ENCODE peak calls at places on chromosome 5, in nine cellular contexts. E, C, U, W, V, H, L, J and Z are unnamed samples.

GRCh38 chr5:127997131-127997775 is 86.3 kb upstream of the SLC12A2 start:
- DNase-seq in E (no peak), J (no peak), L (no peak), V (no peak), W (no peak), C (no peak), H (no peak), U (no peak), Z (no peak)

GRCh38 chr5:27472000-27472763 is 433.8 kb upstream of the CDH9 start:
- DNase-seq in W (no peak), E (no peak), V (peak; percentile 67), J (no peak), L (peak; percentile 15), C (peak; percentile 11), H (peak; percentile 27), U (peak; percentile 28), Z (no peak)

GRCh38 chr5:137156175-137156574 is 343.0 kb downstream of the SPOCK1 start:
- DNase-seq in C (no peak), E (no peak), W (no peak), U (no peak), V (no peak), H (no peak), J (no peak), L (no peak), Z (no peak)

GRCh38 chr5:142079243-142079642 is 29.3 kb upstream of the NDFIP1 start:
- DNase-seq in V (no peak), H (no peak), U (no peak), C (no peak), W (no peak), L (no peak), J (no peak), E (no peak), Z (no peak)

GRCh38 chr5:57931807-57932206 is 449.2 kb upstream of the ACTBL2 start:
- DNase-seq in J (no peak), L (no peak), V (no peak), E (no peak), H (no peak), W (no peak), U (no peak), C (no peak), Z (no peak)

GRCh38 chr5:150097152-150097551 is 10.8 kb upstream of the CSF1R start:
- DNase-seq in W (no peak), H (no peak), U (no peak), J (no peak), L (no peak), E (no peak), C (no peak), V (no peak), Z (no peak)

GRCh38 chr5:15525679-15526275 is 25.8 kb downstream of the FBXL7 start:
- DNase-seq in U (peak; percentile 35), W (no peak), C (no peak), H (no peak), L (no peak), J (no peak), V (no peak), E (no peak), Z (no peak)

GRCh38 chr5:35626553-35626952 is 8.9 kb downstream of the SPEF2 start:
- DNase-seq in W (no peak), C (no peak), V (no peak), L (no peak), E (no peak), J (no peak), H (no peak), U (no peak), Z (no peak)

GRCh38 chr5:121053055-121053985 is 589.2 kb downstream of the PRR16 start:
- DNase-seq in W (no peak), H (no peak), C (no peak), J (no peak), U (no peak), V (no peak), L (no peak), E (no peak), Z (no peak)

GRCh38 chr5:173329370-173330150 is 1.3 kb upstream of the STC2 start:
- DNase-seq in V (no peak), W (no peak), L (peak; percentile 83), H (peak; percentile 94), J (peak; percentile 36), U (no peak), C (no peak), E (no peak), Z (no peak)

GRCh38 chr5:4994994-4995393 is 145.1 kb upstream of the ADAMTS16 start:
- DNase-seq in U (peak; percentile 57), E (no peak), L (no peak), V (no peak), J (no peak), H (no peak), W (no peak), C (peak; percentile 32), Z (no peak)

GRCh38 chr5:99032234-99033013 is 103.6 kb upstream of the CHD1 start:
- DNase-seq in U (peak; percentile 77), J (no peak), V (peak; percentile 38), L (peak; percentile 83), W (peak; percentile 75), C (peak; percentile 44), E (no peak), H (peak; percentile 41), Z (peak; percentile 72)

GRCh38 chr5:151463137-151464029 is 16.0 kb downstream of the SLC36A1 start:
- DNase-seq in C (no peak), U (no peak), E (no peak), L (no peak), J (no peak), W (no peak), V (no peak), H (peak; percentile 66), Z (peak; percentile 47)

GRCh38 chr5:113063927-113064326 is 87.3 kb downstream of the DCP2 start:
- DNase-seq in L (no peak), U (no peak), H (no peak), E (no peak), W (no peak), C (no peak), V (no peak), J (no peak), Z (no peak)

GRCh38 chr5:179296150-179296821 is 49.0 kb downstream of the ADAMTS2 start:
- DNase-seq in V (no peak), U (no peak), C (no peak), J (no peak), E (no peak), W (no peak), L (no peak), H (no peak), Z (no peak)

GRCh38 chr5:34789021-34789531 is 49.9 kb upstream of the TTC23L start:
- DNase-seq in U (peak; percentile 8), C (peak; percentile 30), W (no peak), L (no peak), E (no peak), J (no peak), H (no peak), V (no peak), Z (no peak)

GRCh38 chr5:149719666-149720065 is 10.4 kb upstream of the PPARGC1B start:
- DNase-seq in U (no peak), H (no peak), J (no peak), C (no peak), L (peak; percentile 77), W (peak; percentile 81), E (no peak), V (no peak), Z (peak; percentile 43)

GRCh38 chr5:11619339-11620028 is 284.8 kb downstream of the CTNND2 start:
- DNase-seq in C (no peak), V (no peak), U (no peak), H (no peak), W (no peak), E (no peak), L (peak; percentile 4), J (no peak), Z (no peak)

GRCh38 chr5:131386779-131387178 is 122.9 kb downstream of the CDC42SE2 start:
- DNase-seq in L (no peak), J (no peak), C (no peak), V (no peak), W (no peak), U (no peak), H (no peak), E (no peak), Z (no peak)

GRCh38 chr5:150158170-150158949 is 2.7 kb upstream of the PDGFRB start:
- DNase-seq in U (no peak), C (no peak), L (no peak), J (no peak), W (no peak), V (no peak), H (no peak), E (no peak), Z (no peak)

GRCh38 chr5:72123764-72124163 is 16.5 kb downstream of the MAP1B start:
- DNase-seq in E (no peak), V (no peak), H (no peak), W (no peak), C (no peak), U (no peak), L (no peak), J (no peak), Z (no peak)

GRCh38 chr5:171744882-171745281 is 40.7 kb upstream of the SMIM23 start:
- DNase-seq in U (no peak), C (no peak), H (no peak), J (no peak), V (no peak), W (no peak), L (no peak), E (no peak), Z (no peak)

GRCh38 chr5:150113047-150113744 is 26.8 kb upstream of the CSF1R start:
- DNase-seq in L (peak; percentile 91), E (no peak), U (no peak), J (no peak), W (peak; percentile 10), H (peak; percentile 77), V (no peak), C (no peak), Z (no peak)

GRCh38 chr5:138724470-138725146 is 28.6 kb upstream of the CTNNA1 start:
- DNase-seq in J (no peak), L (peak; percentile 60), V (no peak), W (peak; percentile 13), U (no peak), E (no peak), H (no peak), C (no peak), Z (no peak)

GRCh38 chr5:73994963-73995362 is 369.0 kb downstream of the ARHGEF28 start:
- DNase-seq in L (peak; percentile 71), H (no peak), U (peak; percentile 18), E (no peak), J (no peak), W (no peak), V (no peak), C (no peak), Z (no peak)

GRCh38 chr5:42586625-42587024 is 163.4 kb downstream of the GHR start:
- DNase-seq in E (no peak), H (no peak), L (no peak), J (no peak), W (no peak), C (no peak), V (no peak), U (no peak), Z (no peak)

GRCh38 chr5:142881076-142881466 is 110.9 kb downstream of the ARHGAP26 start:
- DNase-seq in W (no peak), C (no peak), L (no peak), U (peak; percentile 90), J (no peak), V (peak; percentile 43), H (peak; percentile 69), E (no peak), Z (no peak)

GRCh38 chr5:79011869-79012268 is 26.8 kb upstream of the ARSB start:
- DNase-seq in V (no peak), L (no peak), U (no peak), E (no peak), H (no peak), W (no peak), J (no peak), C (no peak), Z (no peak)

GRCh38 chr5:75057551-75057950 is 5.2 kb upstream of the GCNT4 start:
- DNase-seq in E (no peak), W (no peak), L (no peak), U (peak; percentile 37), J (no peak), H (no peak), C (no peak), V (no peak), Z (no peak)